ENCODE peak calls at places on chromosomes 3 and 15, in five cellular contexts. One of them, this sample, is unnamed. For H3K4me1, the result is how much of the 10 kb centered on the place peaks cover.

GRCh38 chr15:60520041-60520824 is 41.3 kb upstream of the ICE2 start:
- DNase-seq in heart left ventricle: no peak
- DNase-seq in A549: no peak
- DNase-seq in tibial nerve: no peak
- DNase-seq in uterus: no peak
- DNase-seq in this sample: no peak

GRCh38 chr15:79025201-79025600 is 65.4 kb downstream of the RASGRF1 start:
- DNase-seq in uterus: no peak
- DNase-seq in A549: no peak
- DNase-seq in heart left ventricle: no peak
- DNase-seq in tibial nerve: peak
- DNase-seq in this sample: no peak

GRCh38 chr3:175073209-175073905 is 214.2 kb downstream of the NAALADL2 start:
- DNase-seq in uterus: no peak
- DNase-seq in heart left ventricle: no peak
- DNase-seq in tibial nerve: no peak
- DNase-seq in A549: no peak
- DNase-seq in this sample: no peak

GRCh38 chr15:52783929-52784798 is 6.0 kb downstream of the ONECUT1 start:
- DNase-seq in uterus: no peak
- DNase-seq in tibial nerve: no peak
- DNase-seq in heart left ventricle: no peak
- DNase-seq in A549: peak
- DNase-seq in this sample: no peak

GRCh38 chr15:68812596-68813548 is 7.8 kb downstream of the ANP32A start:
- DNase-seq in heart left ventricle: no peak
- DNase-seq in tibial nerve: no peak
- DNase-seq in A549: no peak
- DNase-seq in uterus: no peak
- DNase-seq in this sample: no peak

GRCh38 chr15:49313650-49314049 is 109.4 kb upstream of the FGF7 start:
- DNase-seq in heart left ventricle: no peak
- DNase-seq in A549: no peak
- DNase-seq in uterus: no peak
- DNase-seq in tibial nerve: no peak
- DNase-seq in this sample: no peak

GRCh38 chr15:101045835-101046691 is 126.9 kb downstream of the LRRK1 start:
- DNase-seq in heart left ventricle: peak
- DNase-seq in uterus: no peak
- DNase-seq in tibial nerve: no peak
- DNase-seq in A549: no peak
- DNase-seq in this sample: no peak

GRCh38 chr15:47185222-47185800 is 532.0 kb upstream of the SEMA6D start:
- DNase-seq in tibial nerve: no peak
- DNase-seq in uterus: no peak
- DNase-seq in heart left ventricle: no peak
- DNase-seq in A549: no peak
- DNase-seq in this sample: no peak

GRCh38 chr15:70471517-70471916 is 291.8 kb downstream of the UACA start:
- DNase-seq in uterus: no peak
- DNase-seq in heart left ventricle: no peak
- DNase-seq in A549: no peak
- DNase-seq in tibial nerve: no peak
- DNase-seq in this sample: no peak

GRCh38 chr3:104943931-104944330 is 422.8 kb upstream of the ALCAM start:
- DNase-seq in uterus: no peak
- DNase-seq in A549: no peak
- DNase-seq in heart left ventricle: no peak
- DNase-seq in tibial nerve: no peak
- DNase-seq in this sample: no peak

GRCh38 chr3:104933981-104934380 is 432.7 kb upstream of the ALCAM start:
- DNase-seq in heart left ventricle: no peak
- DNase-seq in A549: no peak
- DNase-seq in tibial nerve: no peak
- DNase-seq in uterus: no peak
- DNase-seq in this sample: no peak

GRCh38 chr3:104941785-104942184 is 424.9 kb upstream of the ALCAM start:
- DNase-seq in tibial nerve: no peak
- DNase-seq in heart left ventricle: no peak
- DNase-seq in uterus: no peak
- DNase-seq in A549: no peak
- DNase-seq in this sample: no peak

DNA sequence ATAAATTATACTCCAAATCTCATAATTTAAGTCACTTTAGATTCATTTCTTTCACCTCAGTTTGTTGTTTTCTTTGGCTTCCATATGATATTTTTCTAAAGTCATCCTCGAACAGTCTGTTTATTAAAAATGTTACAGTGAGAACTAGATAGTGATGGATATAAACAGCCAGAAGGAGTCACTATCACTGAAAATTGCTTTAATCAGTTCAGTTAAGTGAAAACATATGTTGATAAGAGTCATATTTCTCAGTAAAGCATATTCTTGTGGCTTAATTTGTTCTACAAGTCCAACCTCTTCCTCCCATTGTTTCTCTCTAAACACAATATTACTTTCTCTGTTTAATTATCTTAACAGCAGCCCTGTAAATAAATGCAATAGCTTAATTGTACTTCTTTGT is 427.5 kb upstream of the ALCAM start:
- DNase-seq in tibial nerve: no peak
- DNase-seq in A549: no peak
- DNase-seq in heart left ventricle: no peak
- DNase-seq in uterus: no peak
- DNase-seq in this sample: no peak
- H3K27ac ChIP-seq in tibial nerve: no peak
- H3K27ac ChIP-seq in A549: no peak
- H3K27ac ChIP-seq in heart left ventricle: no peak
- H3K27ac ChIP-seq in uterus: no peak
- H3K27ac ChIP-seq in this sample: no peak

GRCh38 chr15:90336705-90337141 is 15.4 kb upstream of the ZNF774 start:
- DNase-seq in tibial nerve: no peak
- DNase-seq in A549: no peak
- DNase-seq in heart left ventricle: no peak
- DNase-seq in uterus: no peak
- DNase-seq in this sample: no peak
- H3K4me1 ChIP-seq in tibial nerve: under half
- H3K4me1 ChIP-seq in A549: under half
- H3K4me1 ChIP-seq in heart left ventricle: under half
- H3K4me1 ChIP-seq in uterus: under half
- H3K4me1 ChIP-seq in this sample: under half

GRCh38 chr3:184185461-184186183 is 377 bp upstream of the ABCF3 start:
- DNase-seq in uterus: peak
- DNase-seq in A549: peak
- DNase-seq in heart left ventricle: peak
- DNase-seq in tibial nerve: peak
- DNase-seq in this sample: peak

GRCh38 chr3:184188080-184188479 is 2.1 kb downstream of the ABCF3 start:
- DNase-seq in tibial nerve: no peak
- DNase-seq in uterus: no peak
- DNase-seq in heart left ventricle: no peak
- DNase-seq in A549: no peak
- DNase-seq in this sample: no peak

GRCh38 chr3:184186902-184187207 is 856 bp downstream of the ABCF3 start:
- DNase-seq in uterus: no peak
- DNase-seq in A549: no peak
- DNase-seq in tibial nerve: no peak
- DNase-seq in heart left ventricle: no peak
- DNase-seq in this sample: no peak

GRCh38 chr3:184184546-184185234 is 1.3 kb upstream of the ABCF3 start:
- DNase-seq in tibial nerve: no peak
- DNase-seq in uterus: no peak
- DNase-seq in A549: no peak
- DNase-seq in heart left ventricle: no peak
- DNase-seq in this sample: no peak

DNA sequence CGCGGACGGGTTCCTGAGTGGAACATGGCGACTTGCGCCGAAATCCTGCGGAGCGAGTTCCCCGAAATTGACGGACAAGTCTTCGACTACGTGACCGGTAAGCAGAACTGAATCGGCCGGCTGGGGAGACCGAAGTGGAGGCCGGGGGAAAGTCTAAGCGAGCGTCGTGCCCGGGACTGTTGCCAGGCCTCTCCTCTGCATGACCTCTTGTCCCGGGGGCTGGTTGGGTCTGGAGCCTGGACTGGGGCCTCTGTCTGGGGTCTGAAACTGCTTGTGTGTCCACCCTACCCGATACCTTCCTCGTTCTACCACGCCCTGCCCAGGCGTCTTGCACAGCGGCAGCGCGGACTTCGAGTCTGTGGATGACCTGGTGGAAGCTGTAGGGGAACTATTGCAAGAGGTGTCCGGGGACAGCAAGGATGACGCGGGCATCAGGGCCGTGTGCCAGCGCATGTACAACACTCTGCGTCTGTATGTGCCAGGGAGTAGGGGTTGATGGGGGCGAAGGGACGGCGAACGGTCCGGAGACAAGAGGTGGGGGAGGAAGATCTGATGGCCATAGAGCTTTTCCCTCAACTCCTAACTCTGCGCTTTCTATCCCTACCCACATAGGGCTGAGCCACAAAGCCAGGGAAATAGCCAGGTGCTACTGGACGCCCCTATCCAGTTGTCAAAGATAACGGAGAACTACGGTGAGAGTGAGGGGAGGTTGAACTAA is at the start of gene ABCF3:
- DNase-seq in heart left ventricle: peak
- DNase-seq in tibial nerve: no peak
- DNase-seq in A549: no peak
- DNase-seq in uterus: peak
- DNase-seq in this sample: no peak
- TF ChIP-seq POLR2A in heart left ventricle: peak
- TF ChIP-seq POLR2A in tibial nerve: peak
- TF ChIP-seq POLR2A in A549: peak
- TF ChIP-seq POLR2A in uterus: peak
- TF ChIP-seq POLR2A in this sample: peak

GRCh38 chr15:36769110-36769509 is 189.7 kb downstream of the CDIN1 start:
- DNase-seq in heart left ventricle: no peak
- DNase-seq in tibial nerve: no peak
- DNase-seq in uterus: no peak
- DNase-seq in A549: no peak
- DNase-seq in this sample: no peak

GRCh38 chr15:36775209-36775608 is 195.8 kb downstream of the CDIN1 start:
- DNase-seq in A549: no peak
- DNase-seq in uterus: no peak
- DNase-seq in tibial nerve: no peak
- DNase-seq in heart left ventricle: no peak
- DNase-seq in this sample: no peak

GRCh38 chr15:36773698-36774097 is 194.3 kb downstream of the CDIN1 start:
- DNase-seq in A549: no peak
- DNase-seq in uterus: no peak
- DNase-seq in tibial nerve: no peak
- DNase-seq in heart left ventricle: no peak
- DNase-seq in this sample: no peak

GRCh38 chr15:36774765-36775164 is 195.3 kb downstream of the CDIN1 start:
- DNase-seq in A549: no peak
- DNase-seq in tibial nerve: no peak
- DNase-seq in heart left ventricle: no peak
- DNase-seq in uterus: no peak
- DNase-seq in this sample: no peak

GRCh38 chr15:36771826-36772225 is 192.4 kb downstream of the CDIN1 start:
- DNase-seq in tibial nerve: no peak
- DNase-seq in A549: no peak
- DNase-seq in heart left ventricle: no peak
- DNase-seq in uterus: no peak
- DNase-seq in this sample: no peak
- H3K27ac ChIP-seq in tibial nerve: no peak
- H3K27ac ChIP-seq in A549: no peak
- H3K27ac ChIP-seq in heart left ventricle: no peak
- H3K27ac ChIP-seq in uterus: no peak
- H3K27ac ChIP-seq in this sample: no peak

GRCh38 chr3:112350181-112350825 is 17.3 kb downstream of the CD200 start:
- DNase-seq in heart left ventricle: no peak
- DNase-seq in uterus: no peak
- DNase-seq in A549: no peak
- DNase-seq in tibial nerve: no peak
- DNase-seq in this sample: no peak
- H3K4me1 ChIP-seq in heart left ventricle: under half
- H3K4me1 ChIP-seq in uterus: under half
- H3K4me1 ChIP-seq in A549: under half
- H3K4me1 ChIP-seq in tibial nerve: under half
- H3K4me1 ChIP-seq in this sample: under half

This sample was measured in gastrocnemius medialis.